ENCODE peak calls at places on chromosomes 11 and 22, in seven cellular contexts. O is lung, M is endothelial cell, U is osteoblast, Z is right lobe of liver, C is lower leg skin, G is dorsolateral prefrontal cortex. B is an unnamed sample.

GRCh38 chr22:47851586-47851985 is 1089.1 kb downstream of the TBC1D22A start:
- DNase-seq in Z (no peak), M (no peak), O (no peak), C (no peak), U (no peak), G (no peak), B (no peak)

GRCh38 chr11:61541568-61541967 is 33.0 kb downstream of the LRRC10B start:
- DNase-seq in M (no peak), O (no peak), C (no peak), G (no peak), Z (no peak), U (peak), B (no peak)

GRCh38 chr11:561148-562003 is 606 bp downstream of the RASSF7 start:
- DNase-seq in Z (peak), M (no peak), G (no peak), C (no peak), U (peak), O (peak), B (peak)

GRCh38 chr11:313787-314547 is at the start of gene IFITM1:
- DNase-seq in G (no peak), C (no peak), O (no peak), M (no peak), U (peak), Z (peak), B (no peak)

GRCh38 chr11:118406599-118407166 is 5.3 kb downstream of the ATP5MG start:
- DNase-seq in C (no peak), G (no peak), U (no peak), M (no peak), O (no peak), Z (no peak), B (no peak)

GRCh38 chr22:42172385-42173172 is 42.0 kb upstream of the CYP2D6 start:
- DNase-seq in M (no peak), G (no peak), C (no peak), Z (peak), U (no peak), O (no peak), B (no peak)

GRCh38 chr22:49163960-49164690 is 663.5 kb downstream of the BRD1 start:
- DNase-seq in M (no peak), U (no peak), G (no peak), O (no peak), Z (no peak), C (no peak), B (no peak)

GRCh38 chr11:27721505-27722116 is 21.4 kb upstream of the BDNF start:
- DNase-seq in O (no peak), M (no peak), C (no peak), Z (no peak), G (no peak), U (no peak), B (peak)

GRCh38 chr22:22681221-22681739 is 36.9 kb downstream of the GGTLC2 start:
- DNase-seq in G (no peak), C (no peak), O (no peak), U (no peak), Z (no peak), M (no peak), B (no peak)

GRCh38 chr11:65896009-65896999 is 3.9 kb downstream of the FOSL1 start:
- DNase-seq in C (no peak), G (no peak), O (no peak), Z (no peak), M (no peak), U (peak), B (no peak)

GRCh38 chr11:122192634-122193245 is 76.7 kb upstream of the BLID start:
- DNase-seq in Z (no peak), G (no peak), M (no peak), C (no peak), U (no peak), O (no peak), B (no peak)

GRCh38 chr22:18112440-18112839 is 1.8 kb downstream of the TUBA8 start:
- DNase-seq in Z (no peak), M (no peak), C (no peak), U (no peak), G (no peak), O (no peak), B (no peak)

GRCh38 chr11:58927393-58928081 is 11.8 kb upstream of the GLYATL1 start:
- DNase-seq in C (no peak), M (peak), Z (peak), O (no peak), U (peak), G (no peak), B (peak)

GRCh38 chr11:46738887-46739286 is 19.9 kb downstream of the F2 start:
- DNase-seq in G (peak), U (peak), Z (no peak), C (peak), O (no peak), M (no peak), B (no peak)

GRCh38 chr11:77753230-77753629 is 67.3 kb downstream of the RSF1 start:
- DNase-seq in O (no peak), G (no peak), Z (no peak), C (no peak), U (no peak), M (no peak), B (no peak)

GRCh38 chr22:32413715-32414114 is 1.7 kb upstream of the RTCB start:
- DNase-seq in U (no peak), C (no peak), Z (no peak), M (peak), G (no peak), O (no peak), B (no peak)

GRCh38 chr11:118224512-118225180 is at the start of gene JAML:
- DNase-seq in M (no peak), G (no peak), Z (no peak), C (no peak), U (no peak), O (no peak), B (no peak)

GRCh38 chr11:20055312-20055711 is 105.0 kb downstream of the DBX1 start:
- DNase-seq in O (no peak), Z (no peak), C (no peak), G (no peak), U (no peak), M (no peak), B (no peak)

GRCh38 chr11:85307381-85307780 is 319.8 kb downstream of the DLG2 start:
- DNase-seq in Z (no peak), U (peak), M (no peak), O (no peak), G (no peak), C (no peak), B (no peak)
- TF ChIP-seq CTCF in Z (no peak), U (no peak), M (no peak), O (no peak), G (no peak), C (no peak), B (no peak)

DNA sequence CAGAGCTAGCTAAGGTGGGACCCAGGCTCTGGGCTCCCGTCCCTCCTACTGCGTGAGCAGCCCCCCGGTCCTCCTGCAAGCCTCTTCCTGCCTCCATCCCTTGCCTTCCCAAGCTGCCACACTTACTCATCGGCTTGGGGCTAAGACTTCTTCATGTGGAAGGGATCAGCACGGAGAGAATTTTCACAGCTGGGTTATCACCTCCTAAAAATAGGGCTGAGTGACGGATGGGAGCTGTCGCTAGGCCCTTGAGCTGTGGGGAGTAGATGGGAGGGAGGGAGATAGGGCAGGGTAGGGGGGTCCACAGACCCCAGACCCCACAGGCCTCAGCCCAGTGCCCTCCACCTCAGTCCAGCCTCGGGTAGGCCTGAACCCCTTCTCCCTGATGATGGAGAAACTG is 41.0 kb downstream of the FLRT1 start:
- DNase-seq in G (no peak), M (no peak), Z (no peak), O (no peak), U (no peak), C (no peak), B (no peak)
- TF ChIP-seq CTCF in G (no peak), M (no peak), Z (no peak), O (no peak), U (no peak), C (no peak), B (no peak)

DNA sequence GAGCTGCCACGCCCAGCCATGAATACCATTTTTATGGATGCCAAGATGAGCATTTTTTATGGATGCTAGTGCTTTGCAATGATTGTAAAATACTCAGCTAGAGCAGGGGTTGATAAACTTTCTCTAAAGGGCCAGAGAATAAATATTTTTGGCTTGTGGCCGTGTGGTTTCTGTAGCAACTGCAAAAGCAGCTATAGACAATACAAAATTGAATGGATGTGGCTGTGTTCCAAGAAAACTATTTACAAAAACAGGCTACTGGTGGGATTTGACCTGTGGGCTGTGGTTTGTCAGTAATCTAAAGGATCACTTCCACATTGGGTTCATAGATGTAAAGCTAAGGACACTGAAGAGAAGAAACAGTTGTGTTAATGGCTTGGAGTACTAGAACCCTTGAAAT is 56.0 kb downstream of the COMMD9 start:
- DNase-seq in G (no peak), M (no peak), O (no peak), C (no peak), U (no peak), Z (no peak), B (no peak)
- TF ChIP-seq CTCF in G (no peak), M (no peak), O (no peak), C (no peak), U (no peak), Z (no peak), B (no peak)

GRCh38 chr11:9609002-9609759 is 35.7 kb downstream of the WEE1 start:
- DNase-seq in M (no peak), Z (no peak), U (no peak), C (peak), G (no peak), O (no peak), B (no peak)
- TF ChIP-seq CTCF in M (no peak), Z (no peak), U (no peak), C (no peak), G (no peak), O (no peak), B (no peak)

GRCh38 chr22:37045958-37046357 is 5.6 kb upstream of the KCTD17 start:
- DNase-seq in C (no peak), G (no peak), U (peak), Z (no peak), O (no peak), M (peak), B (no peak)
- TF ChIP-seq CTCF in C (no peak), G (peak), U (peak), Z (peak), O (no peak), M (peak), B (no peak)

GRCh38 chr11:110478410-110478809 is 48.7 kb downstream of the FDX1 start:
- DNase-seq in C (no peak), G (no peak), O (no peak), U (no peak), M (peak), Z (no peak), B (no peak)
- TF ChIP-seq CTCF in C (no peak), G (no peak), O (no peak), U (peak), M (peak), Z (no peak), B (no peak)

GRCh38 chr11:124935548-124936514 is at the start of gene HEPACAM:
- DNase-seq in Z (peak), G (peak), O (no peak), U (no peak), C (no peak), M (no peak), B (no peak)

GRCh38 chr11:124938970-124939369 is 3.1 kb upstream of the HEPACAM start:
- DNase-seq in O (no peak), Z (no peak), G (no peak), M (no peak), U (no peak), C (no peak), B (no peak)

GRCh38 chr11:124938206-124938765 is 2.4 kb upstream of the HEPACAM start:
- DNase-seq in Z (no peak), G (no peak), M (no peak), U (no peak), C (no peak), O (no peak), B (no peak)

GRCh38 chr11:124937336-124937935 is 1.6 kb upstream of the HEPACAM start:
- DNase-seq in M (no peak), Z (no peak), O (no peak), U (no peak), C (no peak), G (no peak), B (no peak)

DNA sequence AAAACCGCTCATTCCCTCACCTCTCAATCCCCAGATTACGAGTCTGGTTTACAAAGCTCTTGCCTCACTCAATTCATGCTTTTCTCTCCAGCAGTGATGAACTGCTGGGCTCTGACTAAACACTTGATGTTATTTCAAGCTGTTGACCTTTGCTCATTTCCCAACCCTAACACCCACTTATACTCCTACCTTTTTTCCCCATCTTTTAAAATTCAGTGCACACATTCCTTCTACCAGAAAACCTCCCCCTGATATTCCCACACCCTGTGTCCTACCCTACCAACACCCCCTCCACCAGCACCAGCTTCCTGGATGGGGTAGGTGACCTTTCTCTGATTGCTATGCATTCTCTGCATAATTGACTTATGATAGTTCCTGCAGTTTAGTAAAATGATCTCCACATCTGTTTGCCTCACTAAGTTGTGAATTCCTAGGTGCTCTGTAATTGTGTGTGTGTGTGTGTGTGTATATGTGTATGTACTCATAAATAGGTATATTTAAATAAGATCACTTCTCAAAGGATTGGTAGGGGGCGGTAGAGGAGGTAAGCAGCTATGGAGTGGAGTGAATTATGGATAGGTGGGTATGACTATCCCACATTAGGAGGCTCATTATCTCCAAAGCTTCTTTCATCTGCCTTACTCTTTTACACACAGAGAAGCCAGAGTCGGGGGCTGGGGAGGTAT is 842 bp downstream of the HEPACAM start:
- DNase-seq in G (no peak), C (no peak), Z (no peak), M (no peak), U (no peak), O (no peak), B (no peak)
- TF ChIP-seq CTCF in G (peak), C (no peak), Z (no peak), M (no peak), U (peak), O (no peak), B (no peak)

GRCh38 chr11:79493555-79494171 is 52.8 kb upstream of the TENM4 start:
- DNase-seq in C (peak), O (peak), Z (peak), G (peak), U (peak), M (peak), B (peak)
- TF ChIP-seq CTCF in C (peak), O (peak), Z (peak), G (peak), U (peak), M (peak), B (peak)

B was measured in Calu3.